ENCODE peak calls at places on chromosomes 5 and 9, in five cellular contexts. G is stimulated activated CD4-positive, alpha-beta T cell treated with anti-CD3 and anti-CD28 coated beads, Interleukin-1b, Interleukin-23, amount 100 ng/mL, for 1 hour; J is GM23248; Q is retinal pigment epithelial cell; I is GM12865. K is an unnamed sample.

GRCh38 chr5:135437796-135438560 is 9.2 kb downstream of the DCANP1 start:
- DNase-seq in G (no peak), J (peak; percentile 94), Q (peak; percentile 98), I (no peak), K (no peak)

GRCh38 chr5:111670826-111671492 is 86.0 kb downstream of the NREP start:
- DNase-seq in G (no peak), J (peak; percentile 56), Q (no peak), I (no peak), K (no peak)

GRCh38 chr9:128899566-128900322 is 17.8 kb downstream of the LRRC8A start:
- DNase-seq in G (no peak), J (peak; percentile 45), Q (no peak), I (peak; percentile 55), K (peak; percentile 43)

GRCh38 chr5:94103507-94104245 is 362.3 kb upstream of the POU5F2 start:
- DNase-seq in G (no peak), J (no peak), Q (no peak), I (no peak), K (no peak)

GRCh38 chr5:39437469-39437868 is 12.7 kb upstream of the DAB2 start:
- DNase-seq in G (no peak), J (no peak), Q (no peak), I (no peak), K (no peak)

GRCh38 chr5:25448190-25448621 is 803.4 kb upstream of the CDH10 start:
- DNase-seq in G (no peak), J (no peak), Q (no peak), I (no peak), K (no peak)

GRCh38 chr9:136363606-136364368 is at the start of gene DNLZ:
- DNase-seq in G (peak; percentile 67), J (peak; percentile 94), Q (no peak), I (peak; percentile 93), K (peak; percentile 96)

GRCh38 chr5:142201471-142201887 is 92.9 kb downstream of the NDFIP1 start:
- DNase-seq in G (no peak), J (peak; percentile 97), Q (peak; percentile 52), I (no peak), K (no peak)

GRCh38 chr5:42553461-42553860 is 130.2 kb downstream of the GHR start:
- DNase-seq in G (no peak), J (no peak), Q (no peak), I (no peak), K (no peak)

GRCh38 chr5:74127377-74128338 is 501.7 kb downstream of the ARHGEF28 start:
- DNase-seq in G (no peak), J (peak; percentile 34), Q (no peak), I (no peak), K (no peak)

GRCh38 chr9:106954562-106954961 is 91.6 kb downstream of the ZNF462 start:
- DNase-seq in G (no peak), J (peak; percentile 28), Q (no peak), I (no peak), K (no peak)

GRCh38 chr5:122576266-122577016 is 198.4 kb upstream of the SNX2 start:
- DNase-seq in G (no peak), J (no peak), Q (no peak), I (no peak), K (no peak)

GRCh38 chr9:114112325-114112724 is 13.2 kb upstream of the KIF12 start:
- DNase-seq in G (no peak), J (peak; percentile 45), Q (no peak), I (no peak), K (no peak)

GRCh38 chr5:41371741-41372140 is 138.7 kb downstream of the PLCXD3 start:
- DNase-seq in G (no peak), J (peak; percentile 80), Q (no peak), I (no peak), K (no peak)

GRCh38 chr9:127132921-127133647 is 10.6 kb upstream of the ANGPTL2 start:
- DNase-seq in G (no peak), J (peak; percentile 74), Q (no peak), I (no peak), K (no peak)

GRCh38 chr5:19880859-19881436 is 107.1 kb downstream of the CDH18 start:
- DNase-seq in G (no peak), J (no peak), Q (no peak), I (no peak), K (no peak)

GRCh38 chr5:158609729-158610128 is 490.0 kb downstream of the EBF1 start:
- DNase-seq in G (no peak), J (peak; percentile 82), Q (no peak), I (no peak), K (no peak)

GRCh38 chr9:97983524-97984187 is 515 bp downstream of the ANP32B start:
- DNase-seq in G (peak; percentile 23), J (peak; percentile 73), Q (no peak), I (peak; percentile 72), K (peak; percentile 60)

GRCh38 chr5:107672212-107673105 is 1.7 kb upstream of the EFNA5 start:
- DNase-seq in G (no peak), J (peak; percentile 65), Q (peak; percentile 99), I (peak; percentile 80), K (peak; percentile 48)

GRCh38 chr9:108786756-108787663 is 68.8 kb downstream of the ACTL7B start:
- DNase-seq in G (no peak), J (peak; percentile 69), Q (peak; percentile 87), I (no peak), K (no peak)

GRCh38 chr9:35673998-35674361 is 252 bp downstream of the CA9 start:
- DNase-seq in G (no peak), J (no peak), Q (no peak), I (no peak), K (no peak)

GRCh38 chr5:83322273-83322924 is 149.1 kb upstream of the VCAN start:
- DNase-seq in G (no peak), J (no peak), Q (peak; percentile 16), I (no peak), K (no peak)

GRCh38 chr5:129271309-129271708 is 176.8 kb downstream of the ISOC1 start:
- DNase-seq in G (no peak), J (no peak), Q (no peak), I (peak; percentile 21), K (no peak)

K was measured in GM10248.